ENCODE peak calls at places on chromosomes 3 and 15, in seven cellular contexts. C, V, W, H, E, N and A are unnamed samples. For H3K4me1, the result is how much of the 10 kb centered on the place peaks cover.

GRCh38 chr3:19711160-19711782 is 222.7 kb downstream of the EFHB start:
- DNase-seq in C (no peak), V (no peak), W (no peak), H (no peak), E (no peak), N (no peak), A (no peak)

GRCh38 chr3:99562138-99562537 is 76.3 kb upstream of the COL8A1 start:
- DNase-seq in C (peak), V (no peak), W (no peak), H (no peak), E (peak), N (no peak), A (no peak)

GRCh38 chr3:136351351-136351750 is 101.2 kb downstream of the PCCB start:
- DNase-seq in C (peak), V (no peak), W (no peak), H (no peak), E (peak), N (no peak), A (no peak)

GRCh38 chr3:177680442-177680821 is 483.1 kb upstream of the TBL1XR1 start:
- DNase-seq in C (no peak), V (no peak), W (no peak), H (no peak), E (peak), N (no peak), A (no peak)

GRCh38 chr3:195197764-195198423 is 73.1 kb downstream of the XXYLT1 start:
- DNase-seq in C (no peak), V (peak), W (no peak), H (no peak), E (peak), N (no peak), A (no peak)

GRCh38 chr3:56825579-56826438 is 24.1 kb upstream of the ARHGEF3 start:
- DNase-seq in C (no peak), V (no peak), W (no peak), H (no peak), E (peak), N (no peak), A (no peak)

GRCh38 chr3:123104550-123104949 is 37.7 kb downstream of the PDIA5 start:
- DNase-seq in C (no peak), V (no peak), W (peak), H (no peak), E (peak), N (no peak), A (no peak)

GRCh38 chr3:72272356-72272755 is 487.4 kb upstream of the PROK2 start:
- DNase-seq in C (no peak), V (no peak), W (no peak), H (no peak), E (no peak), N (no peak), A (no peak)

DNA sequence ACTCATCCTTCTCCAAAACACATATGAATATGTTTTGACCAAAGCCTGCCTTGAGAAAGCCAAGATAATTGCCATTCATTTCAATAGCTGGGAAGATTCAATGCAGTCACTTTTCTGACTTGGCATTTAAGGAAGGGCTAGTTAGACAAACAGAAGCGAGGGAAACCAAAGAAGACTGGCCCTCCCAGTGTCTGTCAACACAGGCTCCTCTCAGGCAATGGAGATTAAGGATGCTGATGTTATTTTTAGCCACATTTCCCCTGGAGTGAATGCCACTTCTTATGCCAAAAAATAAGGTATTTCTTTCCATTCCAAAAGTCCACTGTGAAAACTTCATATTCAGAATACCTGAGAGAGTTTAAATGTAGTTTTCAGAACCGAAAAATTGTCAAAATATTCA is 101.7 kb downstream of the P3H2 start:
- DNase-seq in C (peak), V (no peak), W (no peak), H (no peak), E (no peak), N (no peak), A (no peak)
- H3K27ac ChIP-seq in C (peak), V (no peak), W (no peak), H (no peak), E (no peak), N (no peak), A (no peak)

GRCh38 chr15:70741107-70741511 is 22.2 kb downstream of the UACA start:
- DNase-seq in C (peak), V (peak), W (peak), H (no peak), E (peak), N (peak), A (peak)
- H3K4me1 ChIP-seq in C (under half), V (under half), W (under half), H (under half), E (under half), N (under half), A (under half)

GRCh38 chr3:50602675-50603191 is 8.8 kb downstream of the CISH start:
- DNase-seq in C (no peak), V (no peak), W (no peak), H (no peak), E (no peak), N (peak), A (peak)
- H3K27ac ChIP-seq in C (peak), V (peak), W (peak), H (peak), E (peak), N (peak), A (peak)

DNA sequence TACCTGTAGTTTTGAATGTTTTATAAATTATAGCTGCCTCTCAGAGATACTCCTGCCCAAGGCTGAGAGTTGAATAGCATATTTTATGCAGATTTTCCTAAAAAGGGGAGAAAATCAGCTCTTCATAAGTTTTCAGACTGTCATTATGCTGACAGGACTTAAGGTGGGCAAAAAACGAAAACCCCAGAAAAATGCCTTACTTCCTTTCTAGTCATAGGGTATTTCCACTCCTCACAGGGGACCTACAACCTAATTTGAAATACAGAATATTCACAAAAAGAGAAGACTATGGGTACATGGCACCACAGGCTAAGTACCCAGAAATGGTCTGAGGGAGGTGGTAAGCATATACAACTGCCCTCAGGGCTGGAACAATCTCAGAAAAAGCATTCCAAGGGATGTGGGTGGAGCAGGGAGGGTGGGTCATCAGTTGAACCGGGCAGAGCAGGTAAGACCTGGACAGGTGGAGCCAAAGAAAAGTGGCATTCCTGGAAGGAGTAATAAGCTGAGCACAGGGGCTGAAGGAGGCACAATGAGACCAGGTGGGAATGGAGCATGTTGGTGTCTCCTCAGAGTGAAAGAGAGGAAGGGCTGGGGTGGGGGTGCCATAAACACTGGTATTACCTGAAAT is 10.6 kb upstream of the OXSR1 start:
- DNase-seq in C (no peak), V (no peak), W (no peak), H (no peak), E (no peak), N (no peak), A (no peak)
- H3K4me1 ChIP-seq in C (under half), V (under half), W (under half), H (under half), E (under half), N (under half), A (under half)

DNA sequence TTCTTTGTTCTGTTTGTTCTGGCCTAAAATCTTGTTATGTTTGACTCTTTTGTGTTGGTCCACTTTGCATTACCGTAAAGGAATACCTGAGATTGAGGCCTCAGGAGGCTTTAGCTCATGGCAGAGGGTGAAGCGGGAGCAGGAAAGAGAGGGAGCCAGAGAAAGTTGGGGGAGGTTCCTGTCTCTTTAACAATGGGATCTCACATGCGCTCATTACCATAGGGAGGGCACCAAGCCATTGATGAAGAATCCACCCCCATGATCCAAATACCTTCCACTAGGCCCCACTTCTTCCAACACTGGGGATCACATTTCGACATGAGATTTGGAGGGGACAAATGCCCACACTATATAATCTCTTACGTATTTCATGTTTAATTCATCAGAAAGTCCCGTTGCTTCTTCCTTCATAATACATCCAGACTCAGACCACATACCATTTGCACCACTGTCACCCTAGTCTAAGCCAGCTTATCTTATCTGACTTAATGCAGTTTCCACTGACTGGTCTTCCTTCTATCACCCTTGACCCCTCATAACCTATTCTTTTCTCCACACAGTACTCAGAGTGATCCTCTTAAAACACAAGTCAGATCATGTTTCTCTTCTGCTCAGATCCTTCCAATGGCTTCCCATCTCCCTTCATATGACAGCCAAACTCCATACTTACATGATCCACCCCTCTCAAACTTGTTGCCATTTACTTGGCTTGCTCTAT is 13.5 kb downstream of the KBTBD8 start:
- DNase-seq in C (no peak), V (no peak), W (no peak), H (no peak), E (no peak), N (no peak), A (no peak)
- H3K27ac ChIP-seq in C (peak), V (no peak), W (no peak), H (no peak), E (no peak), N (no peak), A (peak)

DNA sequence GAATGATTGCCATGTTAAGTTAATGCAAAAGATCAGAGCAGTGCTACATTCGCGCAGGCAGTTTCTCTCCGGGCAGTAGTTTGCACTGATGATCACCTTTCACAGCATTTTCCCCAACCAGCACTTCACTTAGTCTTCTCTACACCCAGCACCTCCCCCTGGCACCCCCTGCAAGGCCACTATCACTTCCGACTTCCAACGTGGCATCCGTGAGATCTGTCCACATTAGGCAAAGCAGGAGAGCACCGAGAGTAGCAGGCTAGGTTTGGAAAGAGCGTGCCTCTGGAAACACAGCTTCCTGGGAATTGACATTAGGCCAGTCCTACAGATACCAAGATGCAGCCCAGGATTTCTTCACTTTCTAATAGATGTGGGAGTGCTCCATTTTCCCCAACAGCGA is 180.2 kb upstream of the CDIN1 start:
- DNase-seq in C (no peak), V (no peak), W (no peak), H (no peak), E (no peak), N (no peak), A (no peak)
- H3K4me1 ChIP-seq in C (under half), V (under half), W (under half), H (under half), E (under half), N (under half), A (under half)

DNA sequence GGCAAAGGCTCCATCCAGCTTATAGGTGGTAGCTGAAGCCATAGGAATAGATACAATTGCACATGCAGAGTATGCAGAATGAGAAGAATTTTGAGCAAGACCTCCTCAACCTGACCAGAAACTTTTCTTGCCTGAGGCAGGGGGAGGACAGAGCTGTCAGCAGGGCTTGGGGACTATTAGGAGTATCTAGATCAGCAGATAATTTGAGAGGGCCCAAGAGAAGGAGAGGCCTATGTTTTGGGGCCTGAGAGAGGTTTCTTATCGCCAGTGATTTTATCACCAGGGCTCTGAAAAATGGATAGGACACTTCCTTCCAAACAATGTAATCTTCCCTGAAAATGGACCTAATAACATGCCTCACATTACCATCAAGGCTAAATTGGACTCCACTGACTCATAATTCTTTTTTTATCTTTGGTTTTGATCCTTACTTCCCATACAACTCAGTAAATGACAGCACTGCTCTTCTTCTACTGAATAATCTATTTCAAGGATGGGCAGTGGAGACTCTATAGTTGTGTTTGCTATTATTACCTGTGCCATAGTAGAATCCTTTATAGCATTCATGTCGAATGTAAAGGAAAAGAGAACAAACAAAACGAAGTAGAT is 15.8 kb upstream of the RAMAC start:
- DNase-seq in C (no peak), V (no peak), W (no peak), H (no peak), E (no peak), N (no peak), A (no peak)
- H3K27ac ChIP-seq in C (no peak), V (no peak), W (peak), H (no peak), E (no peak), N (no peak), A (no peak)

DNA sequence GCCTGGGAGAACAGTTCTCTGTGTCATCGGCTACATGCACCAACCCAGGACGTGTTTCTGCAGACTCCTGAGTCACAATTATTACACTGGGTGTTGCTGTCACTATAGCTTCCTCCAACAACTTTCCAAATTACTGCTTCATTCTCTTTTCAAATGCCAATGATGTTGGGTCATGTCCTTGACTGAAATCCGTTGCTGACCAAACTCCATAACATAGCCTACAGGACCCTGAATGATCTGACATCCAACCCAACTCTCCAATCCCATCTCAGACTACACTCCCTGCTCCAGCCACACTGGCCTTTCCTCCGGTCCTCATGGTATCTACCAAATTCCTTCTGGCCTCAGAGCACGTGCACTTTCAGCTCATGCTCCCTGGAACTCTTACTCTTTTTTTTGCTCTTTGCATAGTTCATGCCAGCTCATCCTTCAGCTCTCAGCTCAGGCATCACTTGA is 108.8 kb upstream of the PTPRG start:
- DNase-seq in C (no peak), V (no peak), W (no peak), H (no peak), E (peak), N (no peak), A (no peak)
- H3K4me1 ChIP-seq in C (under half), V (under half), W (under half), H (under half), E (under half), N (under half), A (under half)